ENCODE peak calls at places on chromosome 5, in ten cellular contexts. C is tibial nerve, H is uterus, I is A549, X is heart left ventricle, V is suprapubic skin, M is Peyer's patch, G is HCT116, N is body of pancreas, R is breast epithelium. Y is an unnamed sample.

GRCh38 chr5:1404062-1404461 is 41.2 kb downstream of the SLC6A3 start:
- DNase-seq in R (no peak), H (no peak), N (no peak), I (no peak), C (no peak), V (peak; percentile 31), M (no peak), G (no peak), X (peak; percentile 30), Y (no peak)

GRCh38 chr5:140632366-140633080 is 452 bp downstream of the CD14 start:
- DNase-seq in R (no peak), M (peak; percentile 40), V (peak; percentile 75), C (peak; percentile 23), N (peak; percentile 57), H (peak; percentile 52), I (no peak), G (no peak), X (peak; percentile 85), Y (peak; percentile 57)

GRCh38 chr5:133977161-133977787 is 8.8 kb upstream of the C5orf15 start:
- DNase-seq in H (no peak), I (no peak), R (no peak), X (no peak), N (no peak), V (no peak), C (no peak), M (no peak), G (no peak), Y (no peak)

GRCh38 chr5:56516034-56516433 is 282.9 kb upstream of the ANKRD55 start:
- DNase-seq in N (no peak), R (no peak), H (no peak), I (no peak), M (no peak), X (no peak), G (no peak), C (no peak), V (no peak), Y (no peak)

GRCh38 chr5:76818844-76819831 is at the start of gene F2RL1:
- DNase-seq in M (peak; percentile 33), X (peak; percentile 78), N (peak; percentile 92), G (peak; percentile 90), H (no peak), V (peak; percentile 72), C (no peak), R (peak; percentile 69), I (peak; percentile 88), Y (peak; percentile 43)

GRCh38 chr5:12730354-12730753 is 826.1 kb upstream of the CTNND2 start:
- DNase-seq in X (no peak), C (no peak), R (no peak), G (no peak), M (no peak), V (no peak), N (no peak), H (no peak), I (no peak), Y (no peak)

GRCh38 chr5:168114444-168115017 is 176.9 kb upstream of the WWC1 start:
- DNase-seq in N (peak; percentile 70), R (no peak), I (peak; percentile 70), V (no peak), M (no peak), G (peak; percentile 55), H (no peak), C (no peak), X (no peak), Y (no peak)

GRCh38 chr5:57650360-57651069 is 167.9 kb upstream of the ACTBL2 start:
- DNase-seq in I (peak; percentile 4), N (peak; percentile 43), M (no peak), X (no peak), G (peak; percentile 57), V (no peak), H (no peak), C (no peak), R (no peak), Y (no peak)

GRCh38 chr5:90055831-90056328 is 353.7 kb downstream of the CETN3 start:
- DNase-seq in G (no peak), H (no peak), V (no peak), N (no peak), M (no peak), C (no peak), R (no peak), X (no peak), I (no peak), Y (no peak)

GRCh38 chr5:160268111-160268510 is 38.8 kb downstream of the FABP6 start:
- DNase-seq in G (no peak), C (no peak), X (no peak), R (no peak), V (no peak), H (no peak), N (no peak), M (no peak), I (no peak), Y (no peak)

GRCh38 chr5:132142459-132142858 is 68.9 kb downstream of the CSF2 start:
- DNase-seq in X (no peak), N (no peak), G (no peak), M (no peak), C (no peak), R (no peak), I (no peak), V (no peak), H (no peak), Y (no peak)
- H3K9me3 ChIP-seq in X (peaks cover 7% of the 10 kb centered on the region), N (peaks cover 14% of the 10 kb centered on the region), G (peaks cover 3% of the 10 kb centered on the region), M (no peaks in the 10 kb centered on the region), C (peaks cover 20% of the 10 kb centered on the region), R (peaks cover 42% of the 10 kb centered on the region), I (peaks cover 23% of the 10 kb centered on the region), V (peaks cover 8% of the 10 kb centered on the region), H (no peaks in the 10 kb centered on the region), Y (no peaks in the 10 kb centered on the region)

GRCh38 chr5:36723921-36724320 is 117.5 kb downstream of the SLC1A3 start:
- DNase-seq in R (no peak), X (no peak), H (no peak), G (no peak), I (no peak), V (no peak), C (no peak), N (no peak), M (peak; percentile 56), Y (no peak)
- TF ChIP-seq POLR2A in R (no peak), X (no peak), H (no peak), G (no peak), I (no peak), V (no peak), C (no peak), N (no peak), M (no peak), Y (no peak)

DNA sequence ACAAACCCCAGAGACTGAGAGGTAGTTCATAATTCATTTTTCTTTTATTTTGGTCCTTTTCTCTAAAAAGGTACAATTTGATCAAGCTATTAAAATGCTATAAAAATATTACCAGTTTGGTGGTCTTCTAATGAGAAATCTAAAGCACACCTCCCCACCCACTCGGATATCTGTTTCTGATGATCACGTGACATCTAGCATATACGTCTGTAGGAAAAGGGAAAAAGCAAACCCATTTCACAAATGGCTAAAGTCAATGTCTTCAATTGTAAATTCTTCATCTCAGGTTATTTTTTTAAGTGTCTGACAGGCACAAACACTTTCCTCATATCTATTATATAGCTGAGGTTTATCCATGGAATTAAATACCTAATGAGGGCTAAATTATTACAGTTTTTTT is 18.9 kb downstream of the ZNF354A start:
- DNase-seq in G (no peak), I (no peak), N (no peak), R (no peak), X (no peak), M (no peak), H (no peak), C (no peak), V (no peak), Y (no peak)
- H3K9me3 ChIP-seq in G (peaks cover 43% of the 10 kb centered on the region), I (peaks cover 82% of the 10 kb centered on the region), N (peaks cover 75% of the 10 kb centered on the region), R (peaks cover 99% of the 10 kb centered on the region), X (peaks cover 62% of the 10 kb centered on the region), M (peaks cover 4% of the 10 kb centered on the region), H (no peaks in the 10 kb centered on the region), C (peaks cover 85% of the 10 kb centered on the region), V (peaks cover 77% of the 10 kb centered on the region), Y (peaks cover 38% of the 10 kb centered on the region)

DNA sequence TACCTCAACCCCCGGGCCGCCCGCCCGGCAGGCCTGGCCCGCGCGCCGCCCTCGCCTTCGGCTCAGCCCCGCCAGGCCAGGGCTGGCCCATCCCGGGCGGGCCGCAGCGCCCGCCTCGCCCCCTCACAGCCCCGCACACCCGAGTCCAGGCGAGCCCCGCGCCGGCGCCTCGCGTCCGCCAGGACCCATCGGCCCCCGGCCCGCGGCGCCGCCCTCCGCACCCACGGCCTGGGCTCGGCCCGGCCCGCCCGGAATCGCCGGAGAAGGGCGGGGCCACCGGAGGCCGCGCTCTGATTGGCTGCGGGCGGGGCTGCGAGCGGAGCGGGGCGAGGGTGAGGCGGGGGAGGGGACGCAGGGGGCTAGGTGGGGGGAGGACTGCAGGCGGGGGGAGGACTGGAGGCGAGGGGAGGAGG is 304 bp upstream of the UBTD2 start:
- DNase-seq in V (peak; percentile 87), I (peak; percentile 93), M (peak; percentile 79), R (peak; percentile 79), N (peak; percentile 81), C (peak; percentile 70), X (peak; percentile 94), H (peak; percentile 88), G (no peak), Y (peak; percentile 92)
- TF ChIP-seq POLR2A in V (peak; percentile 72), I (peak; percentile 67), M (peak; percentile 91), R (no peak), N (no peak), C (peak; percentile 72), X (no peak), H (no peak), G (peak; percentile 72), Y (no peak)

GRCh38 chr5:143383988-143384387 is 19.5 kb downstream of the NR3C1 start:
- DNase-seq in M (no peak), G (no peak), I (no peak), H (no peak), X (no peak), C (no peak), R (no peak), V (no peak), N (no peak), Y (no peak)
- H3K9me3 ChIP-seq in M (no peaks in the 10 kb centered on the region), G (no peaks in the 10 kb centered on the region), I (peaks cover 28% of the 10 kb centered on the region), H (no peaks in the 10 kb centered on the region), X (no peaks in the 10 kb centered on the region), C (peaks cover 8% of the 10 kb centered on the region), R (peaks cover 18% of the 10 kb centered on the region), V (peaks cover 5% of the 10 kb centered on the region), N (peaks cover 8% of the 10 kb centered on the region), Y (no peaks in the 10 kb centered on the region)

GRCh38 chr5:91379602-91380490 is 3.3 kb downstream of the ARRDC3 start:
- DNase-seq in V (peak; percentile 93), X (peak; percentile 97), H (peak; percentile 92), C (peak; percentile 88), N (peak; percentile 94), M (peak; percentile 97), R (peak; percentile 92), I (peak; percentile 78), G (peak; percentile 64), Y (peak; percentile 94)
- TF ChIP-seq POLR2A in V (peak; percentile 87), X (peak; percentile 21), H (peak; percentile 80), C (peak; percentile 64), N (peak; percentile 30), M (peak; percentile 70), R (no peak), I (no peak), G (peak; percentile 23), Y (peak; percentile 81)

DNA sequence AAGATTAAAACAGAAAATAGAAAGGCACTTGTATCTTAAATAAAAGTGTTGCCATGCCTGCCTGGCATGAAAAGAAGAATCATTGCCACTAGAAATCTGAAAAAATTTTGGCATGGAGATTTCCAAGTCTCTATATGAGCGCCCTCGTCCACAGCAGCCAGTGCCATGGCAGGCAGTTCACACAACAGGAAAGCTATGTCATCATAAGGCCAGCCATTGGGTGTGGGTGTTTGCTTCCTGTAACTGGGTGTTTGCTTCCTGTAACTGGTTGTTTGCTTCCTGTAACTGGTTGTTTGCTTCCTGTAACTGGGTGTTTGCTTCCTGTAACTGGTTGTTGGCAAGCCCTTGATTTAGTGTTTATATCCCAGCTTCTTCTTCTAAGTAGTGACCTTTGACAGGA is 446.7 kb downstream of the IRX1 start:
- DNase-seq in I (no peak), X (no peak), R (no peak), H (no peak), G (no peak), M (no peak), N (no peak), V (no peak), C (no peak), Y (no peak)
- H3K9me3 ChIP-seq in I (no peaks in the 10 kb centered on the region), X (no peaks in the 10 kb centered on the region), R (no peaks in the 10 kb centered on the region), H (no peaks in the 10 kb centered on the region), G (peaks cover 15% of the 10 kb centered on the region), M (no peaks in the 10 kb centered on the region), N (no peaks in the 10 kb centered on the region), V (no peaks in the 10 kb centered on the region), C (no peaks in the 10 kb centered on the region), Y (no peaks in the 10 kb centered on the region)